ENCODE peak calls at places on chromosomes 6 and 20, in five cellular contexts. One of them, this sample, is unnamed.

GRCh38 chr6:80690611-80691090 is 584.2 kb downstream of the BCKDHB start:
- DNase-seq in PC-9: no peak
- DNase-seq in BE2C: no peak
- DNase-seq in heart left ventricle: no peak
- DNase-seq in AG10803: peak
- DNase-seq in this sample: peak

GRCh38 chr6:1605822-1606532 is 3.7 kb upstream of the FOXC1 start:
- DNase-seq in PC-9: no peak
- DNase-seq in BE2C: no peak
- DNase-seq in heart left ventricle: no peak
- DNase-seq in AG10803: no peak
- DNase-seq in this sample: peak

GRCh38 chr20:52425253-52425652 is 233.7 kb upstream of the ZFP64 start:
- DNase-seq in PC-9: no peak
- DNase-seq in BE2C: no peak
- DNase-seq in heart left ventricle: no peak
- DNase-seq in AG10803: peak
- DNase-seq in this sample: no peak

GRCh38 chr6:151160869-151161268 is 78.9 kb upstream of the AKAP12 start:
- DNase-seq in PC-9: peak
- DNase-seq in BE2C: no peak
- DNase-seq in heart left ventricle: no peak
- DNase-seq in AG10803: no peak
- DNase-seq in this sample: no peak

GRCh38 chr6:50850223-50850751 is 31.6 kb downstream of the TFAP2B start:
- DNase-seq in PC-9: no peak
- DNase-seq in BE2C: peak
- DNase-seq in heart left ventricle: no peak
- DNase-seq in AG10803: no peak
- DNase-seq in this sample: no peak

GRCh38 chr6:162082520-162082919 is 645.0 kb downstream of the PRKN start:
- DNase-seq in PC-9: no peak
- DNase-seq in BE2C: no peak
- DNase-seq in heart left ventricle: no peak
- DNase-seq in AG10803: no peak
- DNase-seq in this sample: no peak

GRCh38 chr6:101296184-101296583 is 97.3 kb upstream of the GRIK2 start:
- DNase-seq in PC-9: no peak
- DNase-seq in BE2C: peak
- DNase-seq in heart left ventricle: no peak
- DNase-seq in AG10803: peak
- DNase-seq in this sample: peak

GRCh38 chr20:61520761-61521460 is 268.9 kb downstream of the CDH4 start:
- DNase-seq in PC-9: no peak
- DNase-seq in BE2C: no peak
- DNase-seq in heart left ventricle: no peak
- DNase-seq in AG10803: peak
- DNase-seq in this sample: peak

GRCh38 chr6:37994238-37994637 is 174.7 kb downstream of the ZFAND3 start:
- DNase-seq in PC-9: no peak
- DNase-seq in BE2C: no peak
- DNase-seq in heart left ventricle: no peak
- DNase-seq in AG10803: peak
- DNase-seq in this sample: peak

GRCh38 chr6:29376003-29376402 is 912 bp upstream of the OR12D3 start:
- DNase-seq in PC-9: no peak
- DNase-seq in BE2C: no peak
- DNase-seq in heart left ventricle: no peak
- DNase-seq in AG10803: no peak
- DNase-seq in this sample: no peak

GRCh38 chr20:24498641-24499040 is 29.2 kb downstream of the SYNDIG1 start:
- DNase-seq in PC-9: no peak
- DNase-seq in BE2C: no peak
- DNase-seq in heart left ventricle: no peak
- DNase-seq in AG10803: no peak
- DNase-seq in this sample: no peak

GRCh38 chr6:75196051-75196743 is 9.7 kb downstream of the COL12A1 start:
- DNase-seq in PC-9: no peak
- DNase-seq in BE2C: no peak
- DNase-seq in heart left ventricle: no peak
- DNase-seq in AG10803: peak
- DNase-seq in this sample: peak

GRCh38 chr6:154469306-154469935 is 41.1 kb downstream of the CNKSR3 start:
- DNase-seq in PC-9: no peak
- DNase-seq in BE2C: no peak
- DNase-seq in heart left ventricle: no peak
- DNase-seq in AG10803: no peak
- DNase-seq in this sample: no peak

GRCh38 chr6:135962731-135963130 is 111.2 kb downstream of the PDE7B start:
- DNase-seq in PC-9: no peak
- DNase-seq in BE2C: no peak
- DNase-seq in heart left ventricle: no peak
- DNase-seq in AG10803: peak
- DNase-seq in this sample: peak

GRCh38 chr20:44618318-44618731 is 33.2 kb downstream of the ADA start:
- DNase-seq in PC-9: no peak
- DNase-seq in BE2C: no peak
- DNase-seq in heart left ventricle: no peak
- DNase-seq in AG10803: no peak
- DNase-seq in this sample: no peak

GRCh38 chr20:50610212-50610718 is 81.1 kb downstream of the RIPOR3 start:
- DNase-seq in PC-9: peak
- DNase-seq in BE2C: no peak
- DNase-seq in heart left ventricle: no peak
- DNase-seq in AG10803: no peak
- DNase-seq in this sample: no peak

GRCh38 chr20:25632940-25633790 is 9.4 kb upstream of the NANP start:
- DNase-seq in PC-9: no peak
- DNase-seq in BE2C: no peak
- DNase-seq in heart left ventricle: no peak
- DNase-seq in AG10803: peak
- DNase-seq in this sample: no peak

GRCh38 chr6:42452171-42453026 is 673 bp upstream of the TRERF1 start:
- DNase-seq in PC-9: peak
- DNase-seq in BE2C: peak
- DNase-seq in heart left ventricle: peak
- DNase-seq in AG10803: peak
- DNase-seq in this sample: peak

GRCh38 chr6:121382467-121383121 is 48.3 kb upstream of the TBC1D32 start:
- DNase-seq in PC-9: no peak
- DNase-seq in BE2C: peak
- DNase-seq in heart left ventricle: no peak
- DNase-seq in AG10803: no peak
- DNase-seq in this sample: no peak

GRCh38 chr20:24913076-24913628 is 35.9 kb upstream of the CST7 start:
- DNase-seq in PC-9: no peak
- DNase-seq in BE2C: no peak
- DNase-seq in heart left ventricle: no peak
- DNase-seq in AG10803: no peak
- DNase-seq in this sample: no peak

GRCh38 chr20:327946-328563 is 2.7 kb downstream of the SOX12 start:
- DNase-seq in PC-9: no peak
- DNase-seq in BE2C: no peak
- DNase-seq in heart left ventricle: no peak
- DNase-seq in AG10803: peak
- DNase-seq in this sample: no peak

GRCh38 chr20:43558412-43559146 is at the start of gene SGK2:
- DNase-seq in PC-9: peak
- DNase-seq in BE2C: no peak
- DNase-seq in heart left ventricle: no peak
- DNase-seq in AG10803: peak
- DNase-seq in this sample: peak

GRCh38 chr6:127053032-127053908 is 65.2 kb upstream of the RSPO3 start:
- DNase-seq in PC-9: no peak
- DNase-seq in BE2C: no peak
- DNase-seq in heart left ventricle: no peak
- DNase-seq in AG10803: peak
- DNase-seq in this sample: peak

GRCh38 chr20:14892782-14893181 is 555.4 kb upstream of the FLRT3 start:
- DNase-seq in PC-9: no peak
- DNase-seq in BE2C: no peak
- DNase-seq in heart left ventricle: no peak
- DNase-seq in AG10803: no peak
- DNase-seq in this sample: no peak

GRCh38 chr6:17269840-17270239 is 11.3 kb upstream of the RBM24 start:
- DNase-seq in PC-9: no peak
- DNase-seq in BE2C: no peak
- DNase-seq in heart left ventricle: no peak
- DNase-seq in AG10803: peak
- DNase-seq in this sample: peak

GRCh38 chr20:63026582-63027424 is 20.0 kb upstream of the BHLHE23 start:
- DNase-seq in PC-9: no peak
- DNase-seq in BE2C: peak
- DNase-seq in heart left ventricle: no peak
- DNase-seq in AG10803: no peak
- DNase-seq in this sample: no peak

GRCh38 chr6:56156643-56157042 is 90.7 kb downstream of the COL21A1 start:
- DNase-seq in PC-9: peak
- DNase-seq in BE2C: no peak
- DNase-seq in heart left ventricle: no peak
- DNase-seq in AG10803: no peak
- DNase-seq in this sample: no peak

GRCh38 chr20:41185013-41185757 is 47.8 kb downstream of the PLCG1 start:
- DNase-seq in PC-9: no peak
- DNase-seq in BE2C: peak
- DNase-seq in heart left ventricle: peak
- DNase-seq in AG10803: no peak
- DNase-seq in this sample: no peak

GRCh38 chr20:45798935-45799642 is 7.3 kb downstream of the DNTTIP1 start:
- DNase-seq in PC-9: peak
- DNase-seq in BE2C: peak
- DNase-seq in heart left ventricle: no peak
- DNase-seq in AG10803: peak
- DNase-seq in this sample: peak

GRCh38 chr6:14354919-14355572 is 237.5 kb downstream of the CD83 start:
- DNase-seq in PC-9: peak
- DNase-seq in BE2C: no peak
- DNase-seq in heart left ventricle: peak
- DNase-seq in AG10803: peak
- DNase-seq in this sample: peak

GRCh38 chr6:144653885-144654505 is 368.9 kb downstream of the UTRN start:
- DNase-seq in PC-9: no peak
- DNase-seq in BE2C: no peak
- DNase-seq in heart left ventricle: no peak
- DNase-seq in AG10803: no peak
- DNase-seq in this sample: no peak

GRCh38 chr6:39903656-39904055 is 30.6 kb downstream of the MOCS1 start:
- DNase-seq in PC-9: no peak
- DNase-seq in BE2C: no peak
- DNase-seq in heart left ventricle: no peak
- DNase-seq in AG10803: no peak
- DNase-seq in this sample: no peak

GRCh38 chr20:4406627-4407026 is 315.1 kb upstream of the PRND start:
- DNase-seq in PC-9: no peak
- DNase-seq in BE2C: no peak
- DNase-seq in heart left ventricle: no peak
- DNase-seq in AG10803: peak
- DNase-seq in this sample: peak

GRCh38 chr6:125100018-125100652 is 53.4 kb upstream of the TPD52L1 start:
- DNase-seq in PC-9: no peak
- DNase-seq in BE2C: no peak
- DNase-seq in heart left ventricle: no peak
- DNase-seq in AG10803: no peak
- DNase-seq in this sample: no peak
- H3K4me3 ChIP-seq in PC-9: peak
- H3K4me3 ChIP-seq in BE2C: peak
- H3K4me3 ChIP-seq in heart left ventricle: peak
- H3K4me3 ChIP-seq in AG10803: peak
- H3K4me3 ChIP-seq in this sample: peak

GRCh38 chr6:111200823-111201134 is 113.5 kb downstream of the SLC16A10 start:
- DNase-seq in PC-9: no peak
- DNase-seq in BE2C: no peak
- DNase-seq in heart left ventricle: no peak
- DNase-seq in AG10803: no peak
- DNase-seq in this sample: no peak
- H3K4me3 ChIP-seq in PC-9: no peak
- H3K4me3 ChIP-seq in BE2C: no peak
- H3K4me3 ChIP-seq in heart left ventricle: no peak
- H3K4me3 ChIP-seq in AG10803: no peak
- H3K4me3 ChIP-seq in this sample: no peak

GRCh38 chr20:31712564-31713311 is 9.9 kb downstream of the BCL2L1 start:
- DNase-seq in PC-9: peak
- DNase-seq in BE2C: no peak
- DNase-seq in heart left ventricle: peak
- DNase-seq in AG10803: peak
- DNase-seq in this sample: peak
- H3K4me3 ChIP-seq in PC-9: peak
- H3K4me3 ChIP-seq in BE2C: no peak
- H3K4me3 ChIP-seq in heart left ventricle: peak
- H3K4me3 ChIP-seq in AG10803: peak
- H3K4me3 ChIP-seq in this sample: no peak

GRCh38 chr20:37343212-37343993 is 2.5 kb upstream of the SRC start:
- DNase-seq in PC-9: peak
- DNase-seq in BE2C: no peak
- DNase-seq in heart left ventricle: no peak
- DNase-seq in AG10803: no peak
- DNase-seq in this sample: no peak
- H3K4me3 ChIP-seq in PC-9: no peak
- H3K4me3 ChIP-seq in BE2C: no peak
- H3K4me3 ChIP-seq in heart left ventricle: no peak
- H3K4me3 ChIP-seq in AG10803: no peak
- H3K4me3 ChIP-seq in this sample: no peak

DNA sequence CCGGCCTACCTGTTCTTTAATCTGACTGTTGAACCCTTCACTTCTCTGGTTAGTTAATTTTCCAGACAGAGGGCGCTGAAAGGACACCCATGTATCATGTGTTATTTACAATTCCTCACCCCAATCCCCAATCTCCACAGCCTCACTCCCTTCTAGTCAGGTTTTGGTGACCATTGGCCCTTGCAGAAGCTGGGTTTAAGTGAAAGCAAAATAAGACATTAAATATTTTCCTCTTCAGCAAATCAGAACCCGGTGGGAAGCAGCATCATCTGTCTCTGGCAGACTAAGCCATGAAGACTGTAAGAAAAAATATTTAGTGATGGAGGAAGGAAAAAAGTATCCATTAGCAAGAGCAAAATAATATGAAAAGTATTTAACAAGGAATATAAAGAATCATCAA is 9.4 kb upstream of the HLA-DQA1 start:
- DNase-seq in PC-9: peak
- DNase-seq in BE2C: no peak
- DNase-seq in heart left ventricle: no peak
- DNase-seq in AG10803: peak
- DNase-seq in this sample: peak
- H3K4me3 ChIP-seq in PC-9: no peak
- H3K4me3 ChIP-seq in BE2C: no peak
- H3K4me3 ChIP-seq in heart left ventricle: no peak
- H3K4me3 ChIP-seq in AG10803: no peak
- H3K4me3 ChIP-seq in this sample: no peak

GRCh38 chr20:37519508-37520416 is 1.3 kb upstream of the NNAT start:
- DNase-seq in PC-9: no peak
- DNase-seq in BE2C: peak
- DNase-seq in heart left ventricle: no peak
- DNase-seq in AG10803: no peak
- DNase-seq in this sample: peak
- H3K4me3 ChIP-seq in PC-9: no peak
- H3K4me3 ChIP-seq in BE2C: no peak
- H3K4me3 ChIP-seq in heart left ventricle: no peak
- H3K4me3 ChIP-seq in AG10803: no peak
- H3K4me3 ChIP-seq in this sample: no peak

This sample was measured in astrocyte of the spinal cord.